ENCODE peak calls at places on chromosomes 5 and 9, in eight cellular contexts. One of them, this sample, is unnamed.

GRCh38 chr5:179605026-179605833 is 18.2 kb downstream of the HNRNPH1 start:
- DNase-seq in NCI-H1417: no peak
- DNase-seq in NCI-H1092 treated with DMSO at 0.1 percent for 48 hours: no peak
- DNase-seq in germinal center: no peak
- DNase-seq in WTC11: no peak
- DNase-seq in EH: no peak
- DNase-seq in aorta: no peak
- DNase-seq in choroid plexus epithelial cell: peak
- DNase-seq in this sample: no peak

GRCh38 chr9:134642385-134643181 is 980 bp downstream of the COL5A1 start:
- DNase-seq in NCI-H1417: no peak
- DNase-seq in germinal center: no peak
- DNase-seq in aorta: peak
- DNase-seq in WTC11: peak
- DNase-seq in EH: peak
- DNase-seq in NCI-H1092 treated with DMSO at 0.1 percent for 48 hours: no peak
- DNase-seq in choroid plexus epithelial cell: peak
- DNase-seq in this sample: no peak

GRCh38 chr9:134986957-134987356 is 69.2 kb upstream of the FCN1 start:
- DNase-seq in aorta: no peak
- DNase-seq in NCI-H1092 treated with DMSO at 0.1 percent for 48 hours: no peak
- DNase-seq in choroid plexus epithelial cell: no peak
- DNase-seq in WTC11: no peak
- DNase-seq in germinal center: no peak
- DNase-seq in NCI-H1417: no peak
- DNase-seq in EH: no peak
- DNase-seq in this sample: no peak

GRCh38 chr5:113748403-113748802 is 234.9 kb downstream of the YTHDC2 start:
- DNase-seq in NCI-H1092 treated with DMSO at 0.1 percent for 48 hours: no peak
- DNase-seq in choroid plexus epithelial cell: no peak
- DNase-seq in WTC11: no peak
- DNase-seq in EH: no peak
- DNase-seq in aorta: no peak
- DNase-seq in NCI-H1417: no peak
- DNase-seq in germinal center: no peak
- DNase-seq in this sample: no peak

GRCh38 chr9:4207881-4208615 is 91.8 kb downstream of the GLIS3 start:
- DNase-seq in choroid plexus epithelial cell: peak
- DNase-seq in WTC11: no peak
- DNase-seq in EH: no peak
- DNase-seq in aorta: no peak
- DNase-seq in NCI-H1417: peak
- DNase-seq in NCI-H1092 treated with DMSO at 0.1 percent for 48 hours: no peak
- DNase-seq in germinal center: no peak
- DNase-seq in this sample: no peak

GRCh38 chr9:89639367-89639795 is 34.6 kb downstream of the GADD45G start:
- DNase-seq in WTC11: no peak
- DNase-seq in NCI-H1092 treated with DMSO at 0.1 percent for 48 hours: peak
- DNase-seq in germinal center: no peak
- DNase-seq in choroid plexus epithelial cell: no peak
- DNase-seq in EH: no peak
- DNase-seq in aorta: peak
- DNase-seq in NCI-H1417: no peak
- DNase-seq in this sample: no peak

GRCh38 chr5:9927106-9927505 is 297.0 kb upstream of the TAS2R1 start:
- DNase-seq in choroid plexus epithelial cell: peak
- DNase-seq in germinal center: no peak
- DNase-seq in aorta: no peak
- DNase-seq in NCI-H1092 treated with DMSO at 0.1 percent for 48 hours: no peak
- DNase-seq in WTC11: no peak
- DNase-seq in EH: peak
- DNase-seq in NCI-H1417: no peak
- DNase-seq in this sample: no peak

GRCh38 chr9:92686954-92687353 is 17.0 kb upstream of the IPPK start:
- DNase-seq in NCI-H1417: no peak
- DNase-seq in choroid plexus epithelial cell: peak
- DNase-seq in EH: peak
- DNase-seq in aorta: no peak
- DNase-seq in WTC11: peak
- DNase-seq in germinal center: no peak
- DNase-seq in NCI-H1092 treated with DMSO at 0.1 percent for 48 hours: no peak
- DNase-seq in this sample: no peak

GRCh38 chr9:122109035-122109813 is 16.1 kb upstream of the TTLL11 start:
- DNase-seq in NCI-H1417: no peak
- DNase-seq in NCI-H1092 treated with DMSO at 0.1 percent for 48 hours: no peak
- DNase-seq in choroid plexus epithelial cell: no peak
- DNase-seq in EH: no peak
- DNase-seq in germinal center: no peak
- DNase-seq in WTC11: no peak
- DNase-seq in aorta: peak
- DNase-seq in this sample: no peak

GRCh38 chr5:81825237-81825636 is 74.3 kb upstream of the SSBP2 start:
- DNase-seq in NCI-H1417: peak
- DNase-seq in NCI-H1092 treated with DMSO at 0.1 percent for 48 hours: peak
- DNase-seq in aorta: peak
- DNase-seq in germinal center: no peak
- DNase-seq in choroid plexus epithelial cell: peak
- DNase-seq in EH: peak
- DNase-seq in WTC11: no peak
- DNase-seq in this sample: no peak

GRCh38 chr5:143879646-143880045 is 67.7 kb downstream of the HMHB1 start:
- DNase-seq in aorta: no peak
- DNase-seq in NCI-H1092 treated with DMSO at 0.1 percent for 48 hours: peak
- DNase-seq in choroid plexus epithelial cell: peak
- DNase-seq in NCI-H1417: no peak
- DNase-seq in EH: no peak
- DNase-seq in WTC11: no peak
- DNase-seq in germinal center: no peak
- DNase-seq in this sample: no peak

GRCh38 chr5:139645495-139645871 is 2.7 kb upstream of the CXXC5 start:
- DNase-seq in aorta: peak
- DNase-seq in EH: no peak
- DNase-seq in NCI-H1092 treated with DMSO at 0.1 percent for 48 hours: no peak
- DNase-seq in germinal center: no peak
- DNase-seq in WTC11: no peak
- DNase-seq in choroid plexus epithelial cell: no peak
- DNase-seq in NCI-H1417: no peak
- DNase-seq in this sample: no peak

GRCh38 chr9:93296889-93297480 is 113.0 kb downstream of the WNK2 start:
- DNase-seq in EH: no peak
- DNase-seq in germinal center: no peak
- DNase-seq in WTC11: no peak
- DNase-seq in NCI-H1417: no peak
- DNase-seq in choroid plexus epithelial cell: no peak
- DNase-seq in aorta: no peak
- DNase-seq in NCI-H1092 treated with DMSO at 0.1 percent for 48 hours: no peak
- DNase-seq in this sample: no peak

GRCh38 chr5:7668627-7669026 is 182.3 kb downstream of the CFAP90 start:
- DNase-seq in EH: no peak
- DNase-seq in WTC11: no peak
- DNase-seq in aorta: no peak
- DNase-seq in germinal center: no peak
- DNase-seq in NCI-H1092 treated with DMSO at 0.1 percent for 48 hours: no peak
- DNase-seq in choroid plexus epithelial cell: no peak
- DNase-seq in NCI-H1417: no peak
- DNase-seq in this sample: no peak

GRCh38 chr9:91102269-91102668 is 259.4 kb downstream of the AUH start:
- DNase-seq in choroid plexus epithelial cell: no peak
- DNase-seq in germinal center: no peak
- DNase-seq in NCI-H1092 treated with DMSO at 0.1 percent for 48 hours: no peak
- DNase-seq in EH: no peak
- DNase-seq in NCI-H1417: no peak
- DNase-seq in WTC11: no peak
- DNase-seq in aorta: no peak
- DNase-seq in this sample: no peak

GRCh38 chr9:20532584-20532983 is 89.7 kb downstream of the MLLT3 start:
- DNase-seq in germinal center: no peak
- DNase-seq in choroid plexus epithelial cell: no peak
- DNase-seq in EH: no peak
- DNase-seq in NCI-H1092 treated with DMSO at 0.1 percent for 48 hours: no peak
- DNase-seq in NCI-H1417: no peak
- DNase-seq in aorta: no peak
- DNase-seq in WTC11: no peak
- DNase-seq in this sample: no peak

GRCh38 chr5:172872997-172873491 is 39.0 kb downstream of the ERGIC1 start:
- DNase-seq in choroid plexus epithelial cell: peak
- DNase-seq in NCI-H1092 treated with DMSO at 0.1 percent for 48 hours: no peak
- DNase-seq in NCI-H1417: no peak
- DNase-seq in EH: peak
- DNase-seq in WTC11: no peak
- DNase-seq in germinal center: no peak
- DNase-seq in aorta: peak
- DNase-seq in this sample: no peak

GRCh38 chr9:103037508-103038477 is 42.7 kb downstream of the CYLC2 start:
- DNase-seq in choroid plexus epithelial cell: peak
- DNase-seq in EH: no peak
- DNase-seq in NCI-H1092 treated with DMSO at 0.1 percent for 48 hours: no peak
- DNase-seq in aorta: no peak
- DNase-seq in WTC11: no peak
- DNase-seq in germinal center: no peak
- DNase-seq in NCI-H1417: no peak
- DNase-seq in this sample: no peak

GRCh38 chr9:9820411-9820810 is 792.4 kb downstream of the PTPRD start:
- DNase-seq in EH: no peak
- DNase-seq in aorta: no peak
- DNase-seq in NCI-H1092 treated with DMSO at 0.1 percent for 48 hours: no peak
- DNase-seq in NCI-H1417: no peak
- DNase-seq in germinal center: no peak
- DNase-seq in choroid plexus epithelial cell: peak
- DNase-seq in WTC11: no peak
- DNase-seq in this sample: no peak

GRCh38 chr5:176405656-176406435 is 10.5 kb downstream of the CLTB start:
- DNase-seq in choroid plexus epithelial cell: no peak
- DNase-seq in WTC11: peak
- DNase-seq in NCI-H1092 treated with DMSO at 0.1 percent for 48 hours: no peak
- DNase-seq in EH: no peak
- DNase-seq in aorta: no peak
- DNase-seq in germinal center: no peak
- DNase-seq in NCI-H1417: no peak
- DNase-seq in this sample: no peak

GRCh38 chr5:148156609-148157008 is 11.7 kb upstream of the SPINK14 start:
- DNase-seq in EH: no peak
- DNase-seq in NCI-H1092 treated with DMSO at 0.1 percent for 48 hours: no peak
- DNase-seq in NCI-H1417: no peak
- DNase-seq in choroid plexus epithelial cell: no peak
- DNase-seq in aorta: no peak
- DNase-seq in WTC11: no peak
- DNase-seq in germinal center: no peak
- DNase-seq in this sample: no peak

GRCh38 chr5:170254056-170254455 is 21.3 kb downstream of the C5orf58 start:
- DNase-seq in WTC11: no peak
- DNase-seq in EH: no peak
- DNase-seq in NCI-H1092 treated with DMSO at 0.1 percent for 48 hours: no peak
- DNase-seq in choroid plexus epithelial cell: no peak
- DNase-seq in aorta: no peak
- DNase-seq in NCI-H1417: no peak
- DNase-seq in germinal center: peak
- DNase-seq in this sample: no peak

GRCh38 chr9:87676976-87677775 is 48.7 kb upstream of the CTSL start:
- DNase-seq in NCI-H1092 treated with DMSO at 0.1 percent for 48 hours: no peak
- DNase-seq in choroid plexus epithelial cell: peak
- DNase-seq in aorta: no peak
- DNase-seq in EH: peak
- DNase-seq in germinal center: no peak
- DNase-seq in WTC11: no peak
- DNase-seq in NCI-H1417: no peak
- DNase-seq in this sample: no peak

GRCh38 chr9:110443878-110444245 is 106.2 kb upstream of the TXNDC8 start:
- DNase-seq in EH: peak
- DNase-seq in NCI-H1092 treated with DMSO at 0.1 percent for 48 hours: no peak
- DNase-seq in WTC11: no peak
- DNase-seq in NCI-H1417: no peak
- DNase-seq in germinal center: no peak
- DNase-seq in choroid plexus epithelial cell: peak
- DNase-seq in aorta: no peak
- DNase-seq in this sample: no peak

GRCh38 chr5:180601591-180602480 is 10.5 kb upstream of the SCGB3A1 start:
- DNase-seq in germinal center: no peak
- DNase-seq in EH: no peak
- DNase-seq in NCI-H1092 treated with DMSO at 0.1 percent for 48 hours: no peak
- DNase-seq in WTC11: peak
- DNase-seq in aorta: peak
- DNase-seq in choroid plexus epithelial cell: no peak
- DNase-seq in NCI-H1417: no peak
- DNase-seq in this sample: no peak

GRCh38 chr5:125582358-125582757 is 835.9 kb upstream of the ZNF608 start:
- DNase-seq in aorta: no peak
- DNase-seq in NCI-H1092 treated with DMSO at 0.1 percent for 48 hours: no peak
- DNase-seq in germinal center: no peak
- DNase-seq in choroid plexus epithelial cell: peak
- DNase-seq in NCI-H1417: no peak
- DNase-seq in WTC11: no peak
- DNase-seq in EH: no peak
- DNase-seq in this sample: no peak

GRCh38 chr9:91773166-91773565 is 176.9 kb downstream of the ROR2 start:
- DNase-seq in NCI-H1092 treated with DMSO at 0.1 percent for 48 hours: no peak
- DNase-seq in choroid plexus epithelial cell: no peak
- DNase-seq in NCI-H1417: no peak
- DNase-seq in aorta: no peak
- DNase-seq in EH: no peak
- DNase-seq in WTC11: no peak
- DNase-seq in germinal center: no peak
- DNase-seq in this sample: no peak

GRCh38 chr5:20615888-20616563 is 628.0 kb upstream of the CDH18 start:
- DNase-seq in EH: no peak
- DNase-seq in WTC11: no peak
- DNase-seq in choroid plexus epithelial cell: no peak
- DNase-seq in NCI-H1092 treated with DMSO at 0.1 percent for 48 hours: no peak
- DNase-seq in germinal center: no peak
- DNase-seq in NCI-H1417: no peak
- DNase-seq in aorta: no peak
- DNase-seq in this sample: no peak

GRCh38 chr5:89213584-89213983 is 330.6 kb upstream of the MEF2C start:
- DNase-seq in NCI-H1092 treated with DMSO at 0.1 percent for 48 hours: no peak
- DNase-seq in aorta: peak
- DNase-seq in NCI-H1417: no peak
- DNase-seq in germinal center: no peak
- DNase-seq in choroid plexus epithelial cell: peak
- DNase-seq in WTC11: no peak
- DNase-seq in EH: peak
- DNase-seq in this sample: no peak

GRCh38 chr9:74847478-74848149 is 40.1 kb downstream of the TRPM6 start:
- DNase-seq in EH: no peak
- DNase-seq in WTC11: no peak
- DNase-seq in germinal center: no peak
- DNase-seq in NCI-H1417: no peak
- DNase-seq in choroid plexus epithelial cell: no peak
- DNase-seq in NCI-H1092 treated with DMSO at 0.1 percent for 48 hours: no peak
- DNase-seq in aorta: no peak
- DNase-seq in this sample: no peak

GRCh38 chr5:2848634-2849033 is 97.2 kb upstream of the IRX2 start:
- DNase-seq in germinal center: no peak
- DNase-seq in aorta: no peak
- DNase-seq in WTC11: no peak
- DNase-seq in NCI-H1092 treated with DMSO at 0.1 percent for 48 hours: no peak
- DNase-seq in NCI-H1417: no peak
- DNase-seq in EH: peak
- DNase-seq in choroid plexus epithelial cell: no peak
- DNase-seq in this sample: no peak

GRCh38 chr9:87684627-87685204 is 41.2 kb upstream of the CTSL start:
- DNase-seq in aorta: peak
- DNase-seq in WTC11: peak
- DNase-seq in EH: peak
- DNase-seq in germinal center: no peak
- DNase-seq in choroid plexus epithelial cell: peak
- DNase-seq in NCI-H1092 treated with DMSO at 0.1 percent for 48 hours: no peak
- DNase-seq in NCI-H1417: no peak
- DNase-seq in this sample: no peak

GRCh38 chr5:109852371-109853160 is 162.8 kb downstream of the MAN2A1 start:
- DNase-seq in NCI-H1092 treated with DMSO at 0.1 percent for 48 hours: no peak
- DNase-seq in NCI-H1417: no peak
- DNase-seq in aorta: no peak
- DNase-seq in WTC11: no peak
- DNase-seq in EH: peak
- DNase-seq in germinal center: no peak
- DNase-seq in choroid plexus epithelial cell: peak
- DNase-seq in this sample: no peak

GRCh38 chr9:86766912-86767311 is 180.4 kb downstream of the GAS1 start:
- DNase-seq in choroid plexus epithelial cell: peak
- DNase-seq in EH: peak
- DNase-seq in WTC11: no peak
- DNase-seq in NCI-H1417: no peak
- DNase-seq in NCI-H1092 treated with DMSO at 0.1 percent for 48 hours: no peak
- DNase-seq in aorta: peak
- DNase-seq in germinal center: no peak
- DNase-seq in this sample: no peak